ENCODE peak calls at places on chromosomes 3 and 15, in nine cellular contexts. S, G, F, R, Q, W, D, C and A are unnamed samples.

GRCh38 chr15:69491051-69491505 is 38.5 kb downstream of the RPLP1 start:
- DNase-seq in D (no peak), C (peak; percentile 89), F (no peak), R (no peak), G (peak; percentile 84), W (no peak), Q (no peak), S (no peak), A (no peak)

GRCh38 chr15:100595964-100596363 is 6.0 kb downstream of the LINS1 start:
- DNase-seq in D (no peak), Q (no peak), F (no peak), R (no peak), G (no peak), S (no peak), C (no peak), W (no peak), A (no peak)

GRCh38 chr3:182465301-182466185 is 327.8 kb upstream of the ATP11B start:
- DNase-seq in D (peak; percentile 63), C (no peak), G (no peak), R (no peak), Q (no peak), S (no peak), W (no peak), F (no peak), A (no peak)

GRCh38 chr3:15633159-15633558 is 31.6 kb downstream of the BTD start:
- DNase-seq in F (no peak), W (no peak), C (no peak), Q (no peak), D (peak; percentile 26), S (peak; percentile 25), R (no peak), G (no peak), A (no peak)

GRCh38 chr3:14275962-14276909 is 97.6 kb downstream of the LSM3 start:
- DNase-seq in W (no peak), C (no peak), Q (no peak), G (no peak), S (no peak), D (no peak), F (no peak), R (no peak), A (no peak)

GRCh38 chr15:64775551-64776401 is at the start of gene RBPMS2:
- DNase-seq in D (no peak), W (no peak), F (no peak), C (peak; percentile 11), R (peak; percentile 50), G (no peak), S (peak; percentile 73), Q (no peak), A (no peak)

GRCh38 chr3:168648321-168648720 is 552.6 kb upstream of the GOLIM4 start:
- DNase-seq in W (no peak), Q (peak; percentile 43), D (peak; percentile 48), F (no peak), C (no peak), G (no peak), S (no peak), R (no peak), A (no peak)

GRCh38 chr3:187913617-187914033 is 168.4 kb upstream of the BCL6 start:
- DNase-seq in F (no peak), G (no peak), C (no peak), S (no peak), W (no peak), D (peak; percentile 93), R (no peak), Q (peak; percentile 49), A (no peak)

GRCh38 chr15:100833432-100834389 is 45.9 kb upstream of the ALDH1A3 start:
- DNase-seq in Q (no peak), D (no peak), F (no peak), S (no peak), C (no peak), W (no peak), G (no peak), R (no peak), A (no peak)

GRCh38 chr15:98927990-98928389 is 79.6 kb downstream of the PGPEP1L start:
- DNase-seq in C (no peak), D (no peak), S (no peak), Q (no peak), G (no peak), R (no peak), F (no peak), W (no peak), A (no peak)

GRCh38 chr15:29270169-29270955 is 740 bp upstream of the NSMCE3 start:
- DNase-seq in G (no peak), C (peak; percentile 26), D (peak; percentile 17), R (no peak), F (no peak), Q (no peak), S (no peak), W (peak; percentile 32), A (no peak)

GRCh38 chr15:34828145-34828911 is 33.0 kb upstream of the ACTC1 start:
- DNase-seq in D (peak; percentile 44), W (no peak), R (no peak), C (no peak), Q (no peak), S (no peak), F (no peak), G (no peak), A (no peak)

GRCh38 chr3:35042210-35042960 is 596.9 kb upstream of the ARPP21 start:
- DNase-seq in S (no peak), C (no peak), R (no peak), G (no peak), D (no peak), W (no peak), Q (no peak), F (no peak), A (no peak)

GRCh38 chr15:36899696-36900095 is 200.7 kb downstream of the MEIS2 start:
- DNase-seq in W (no peak), C (no peak), S (no peak), R (no peak), Q (no peak), D (no peak), F (no peak), G (no peak), A (no peak)

GRCh38 chr15:87267798-87268197 is 988.7 kb downstream of the NTRK3 start:
- DNase-seq in F (no peak), R (no peak), Q (peak; percentile 92), D (peak; percentile 59), C (peak; percentile 96), S (no peak), G (no peak), W (no peak), A (no peak)

GRCh38 chr15:95922431-95922830 is 408.1 kb upstream of the NR2F2 start:
- DNase-seq in D (peak; percentile 47), Q (peak; percentile 11), F (no peak), C (no peak), G (no peak), W (no peak), R (no peak), S (no peak), A (no peak)

GRCh38 chr15:96424674-96425073 is 94.2 kb downstream of the NR2F2 start:
- DNase-seq in S (no peak), C (no peak), G (no peak), R (no peak), F (no peak), Q (no peak), W (no peak), D (no peak), A (no peak)

GRCh38 chr3:140487566-140487965 is 190.3 kb upstream of the TRIM42 start:
- DNase-seq in G (no peak), F (no peak), W (no peak), D (no peak), Q (no peak), C (no peak), S (no peak), R (no peak), A (no peak)

GRCh38 chr3:55571913-55572312 is 84.8 kb upstream of the WNT5A start:
- DNase-seq in C (peak; percentile 89), R (no peak), Q (no peak), F (no peak), S (peak; percentile 83), G (no peak), W (no peak), D (no peak), A (no peak)

GRCh38 chr15:59292393-59292792 is 80.3 kb downstream of the MYO1E start:
- DNase-seq in R (no peak), C (peak; percentile 79), G (no peak), W (peak; percentile 91), F (peak; percentile 57), S (peak; percentile 76), D (peak; percentile 42), Q (peak; percentile 77), A (no peak)

GRCh38 chr3:134765468-134765867 is 29.6 kb upstream of the EPHB1 start:
- DNase-seq in G (no peak), C (no peak), D (no peak), S (no peak), W (no peak), Q (no peak), F (no peak), R (no peak), A (no peak)

GRCh38 chr15:43749690-43750345 is 3.6 kb downstream of the PDIA3 start:
- DNase-seq in R (no peak), F (no peak), G (no peak), C (peak; percentile 14), D (no peak), S (no peak), W (no peak), Q (no peak), A (no peak)

GRCh38 chr3:149701206-149701976 is 43.6 kb upstream of the WWTR1 start:
- DNase-seq in Q (no peak), D (no peak), C (peak; percentile 25), S (no peak), G (no peak), F (no peak), R (no peak), W (no peak), A (no peak)

GRCh38 chr3:192482809-192483208 is 244.5 kb downstream of the FGF12 start:
- DNase-seq in R (no peak), G (no peak), F (no peak), D (peak; percentile 21), S (no peak), W (no peak), C (peak; percentile 3), Q (peak; percentile 53), A (no peak)